ENCODE peak calls at places on chromosomes 12 and 14, in six cellular contexts. R is Peyer's patch, Y is suprapubic skin, G is adrenal gland, P is uterus, B is ovary. I is an unnamed sample.

GRCh38 chr12:7395950-7396349 is 48.0 kb downstream of the CD163L1 start:
- DNase-seq in R (no peak), Y (no peak), G (no peak), P (no peak), B (no peak), I (no peak)

GRCh38 chr12:76866726-76867125 is 12.1 kb downstream of the CSRP2 start:
- DNase-seq in R (no peak), Y (no peak), G (no peak), P (no peak), B (no peak), I (no peak)

GRCh38 chr12:53624453-53624852 is 1.7 kb downstream of the ATF7 start:
- DNase-seq in R (no peak), Y (no peak), G (no peak), P (no peak), B (no peak), I (no peak)

GRCh38 chr12:104877107-104877705 is 80.9 kb downstream of the SLC41A2 start:
- DNase-seq in R (peak; percentile 19), Y (no peak), G (peak; percentile 53), P (peak; percentile 47), B (peak; percentile 44), I (no peak)

GRCh38 chr12:99332936-99333591 is 314.5 kb upstream of the GARIN6 start:
- DNase-seq in R (no peak), Y (no peak), G (no peak), P (no peak), B (no peak), I (no peak)

GRCh38 chr12:3461391-3461790 is 29.6 kb upstream of the PRMT8 start:
- DNase-seq in R (no peak), Y (no peak), G (no peak), P (no peak), B (no peak), I (no peak)

GRCh38 chr12:21694660-21695059 is 37.0 kb upstream of the LDHB start:
- DNase-seq in R (no peak), Y (no peak), G (no peak), P (no peak), B (no peak), I (no peak)

GRCh38 chr14:88227693-88228092 is 95.4 kb downstream of the KCNK10 start:
- DNase-seq in R (no peak), Y (no peak), G (no peak), P (no peak), B (no peak), I (no peak)

GRCh38 chr12:122944588-122944987 is 21.7 kb downstream of the ABCB9 start:
- DNase-seq in R (no peak), Y (peak; percentile 88), G (peak; percentile 60), P (no peak), B (no peak), I (no peak)

GRCh38 chr12:63977441-63977840 is 132.9 kb downstream of the SRGAP1 start:
- DNase-seq in R (no peak), Y (no peak), G (no peak), P (no peak), B (no peak), I (no peak)

GRCh38 chr14:36363704-36364103 is 43.3 kb upstream of the MBIP start:
- DNase-seq in R (no peak), Y (no peak), G (no peak), P (no peak), B (no peak), I (no peak)

GRCh38 chr12:44837114-44837800 is 38.9 kb downstream of the NELL2 start:
- DNase-seq in R (no peak), Y (no peak), G (no peak), P (no peak), B (no peak), I (no peak)

GRCh38 chr12:44839785-44840184 is 36.3 kb downstream of the NELL2 start:
- DNase-seq in R (no peak), Y (no peak), G (no peak), P (no peak), B (no peak), I (no peak)

GRCh38 chr12:44833561-44833960 is 42.6 kb downstream of the NELL2 start:
- DNase-seq in R (no peak), Y (no peak), G (no peak), P (no peak), B (no peak), I (no peak)

DNA sequence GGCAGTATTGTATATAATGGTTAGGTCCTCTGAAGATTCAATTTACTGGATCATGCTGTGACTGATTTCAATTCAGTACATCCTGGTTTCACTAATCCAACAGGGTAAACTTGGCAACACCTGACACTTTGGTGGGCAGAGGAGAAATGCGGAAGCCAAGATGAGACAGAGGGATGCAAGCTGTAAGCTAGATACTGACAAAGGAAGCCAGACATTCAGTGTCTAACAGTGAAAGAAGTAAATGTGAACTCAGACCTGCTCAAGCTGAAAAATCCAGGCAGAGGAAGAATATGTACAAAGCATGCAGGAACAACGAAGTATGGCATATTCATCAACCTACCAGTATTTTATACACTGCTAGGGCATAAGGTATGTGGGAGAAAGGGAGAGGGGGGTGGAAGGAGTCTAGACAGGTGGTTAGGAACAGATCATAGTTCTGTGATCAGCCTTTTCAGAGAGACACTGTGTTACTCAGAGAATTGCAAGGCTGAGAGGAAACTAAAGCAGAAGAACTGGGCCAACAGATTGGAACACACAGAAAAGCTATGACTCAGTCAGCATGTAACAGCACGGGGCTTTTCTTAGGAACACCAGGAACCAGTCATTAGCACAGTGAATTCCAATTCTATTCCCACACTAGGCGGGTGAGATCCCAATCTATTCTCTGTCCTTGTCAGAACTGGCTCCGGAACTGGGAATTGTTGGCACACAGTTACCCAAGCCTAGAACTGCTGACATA is 40.3 kb downstream of the NELL2 start:
- DNase-seq in R (no peak), Y (no peak), G (no peak), P (no peak), B (no peak), I (no peak)
- H3K27ac ChIP-seq in R (peak overlapping the region; percentile 85), Y (peak overlapping the region; percentile 73), G (no peak overlapping the region), P (no peak overlapping the region), B (no peak overlapping the region), I (no peak overlapping the region)

DNA sequence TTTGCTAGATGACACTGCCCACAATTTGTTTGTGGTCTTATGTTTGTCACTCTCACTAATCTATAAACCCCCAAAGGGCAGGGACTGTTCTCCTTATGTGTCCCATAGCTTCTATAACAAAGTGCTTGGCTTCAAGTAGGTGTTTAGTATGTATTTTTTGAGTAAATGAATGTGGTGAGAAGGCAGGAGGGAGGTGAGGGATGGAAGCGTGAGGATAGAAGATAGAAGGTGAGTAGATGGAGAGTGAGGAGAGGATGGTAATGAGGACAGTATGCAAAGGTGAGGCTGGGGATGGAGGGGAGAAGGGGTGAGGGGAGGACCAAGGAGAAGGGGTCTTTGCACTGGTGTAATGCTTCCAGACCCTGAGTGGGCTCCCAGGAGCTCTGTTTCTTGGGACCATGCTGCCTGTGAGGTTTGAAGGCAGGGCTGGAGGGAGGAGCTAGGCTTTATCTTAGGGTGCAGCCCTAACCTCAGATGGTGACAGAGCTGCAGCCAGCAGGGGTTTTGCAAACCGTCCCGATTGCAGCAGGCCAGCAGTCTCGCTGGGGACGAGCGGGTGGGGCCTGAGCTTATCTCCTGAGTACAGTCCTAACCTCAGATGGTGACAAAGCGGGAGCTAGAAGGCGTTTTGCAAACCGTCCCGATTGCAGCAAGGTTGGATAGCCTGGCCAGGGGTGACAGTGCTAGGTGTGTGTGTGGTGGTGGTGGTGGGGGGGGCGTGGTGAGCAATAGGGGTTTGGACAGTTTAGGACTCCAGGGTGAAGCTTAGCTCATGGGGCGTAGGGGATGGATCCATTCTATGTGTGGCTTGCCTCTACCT is 6.5 kb downstream of the CEBPE start:
- DNase-seq in R (no peak), Y (peak; percentile 76), G (no peak), P (no peak), B (no peak), I (no peak)
- TF ChIP-seq POLR2A in R (no peak), Y (no peak), G (no peak), P (no peak), B (no peak), I (no peak)

GRCh38 chr14:91406982-91407381 is 10.6 kb downstream of the CCDC88C start:
- DNase-seq in R (no peak), Y (no peak), G (no peak), P (no peak), B (no peak), I (no peak)

GRCh38 chr14:91403069-91403600 is 14.5 kb downstream of the CCDC88C start:
- DNase-seq in R (no peak), Y (no peak), G (no peak), P (no peak), B (no peak), I (no peak)

GRCh38 chr14:91406451-91406850 is 11.2 kb downstream of the CCDC88C start:
- DNase-seq in R (no peak), Y (no peak), G (no peak), P (no peak), B (no peak), I (no peak)

GRCh38 chr14:91405724-91406435 is 11.7 kb downstream of the CCDC88C start:
- DNase-seq in R (no peak), Y (no peak), G (no peak), P (no peak), B (no peak), I (no peak)

DNA sequence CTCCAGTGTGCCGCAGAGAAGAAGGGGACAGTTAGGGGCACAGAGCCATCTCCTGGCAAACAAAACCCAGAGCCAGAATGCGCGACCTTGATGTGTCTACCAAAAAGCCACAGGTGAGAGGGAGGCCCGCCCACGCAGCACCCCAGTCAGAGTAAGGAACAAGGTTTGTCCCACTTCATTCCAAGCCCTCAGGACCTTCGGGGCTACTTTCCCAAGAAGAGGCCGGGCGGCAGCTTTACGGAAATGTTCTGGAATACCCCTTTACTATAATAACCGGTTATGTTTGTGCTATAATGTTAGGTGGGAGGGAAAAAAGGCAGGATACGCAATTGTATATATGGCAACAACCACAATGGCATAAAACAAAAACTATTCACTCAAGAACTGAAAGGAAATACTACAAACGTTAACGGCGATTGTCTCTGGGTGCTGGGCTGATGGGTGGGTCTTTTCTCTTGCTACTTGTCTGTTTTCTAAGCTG is 12.3 kb downstream of the CCDC88C start:
- DNase-seq in R (peak; percentile 54), Y (no peak), G (no peak), P (no peak), B (no peak), I (no peak)
- H3K4me1 ChIP-seq in R (peaks cover 38% of the 10 kb centered on the region), Y (no peaks in the 10 kb centered on the region), G (no peaks in the 10 kb centered on the region), P (no peaks in the 10 kb centered on the region), B (peaks cover 4% of the 10 kb centered on the region), I (no peaks in the 10 kb centered on the region)

GRCh38 chr14:98507269-98507668 is 764.7 kb downstream of the BCL11B start:
- DNase-seq in R (no peak), Y (no peak), G (no peak), P (no peak), B (no peak), I (no peak)

GRCh38 chr14:98503086-98503815 is 768.7 kb downstream of the BCL11B start:
- DNase-seq in R (no peak), Y (no peak), G (no peak), P (no peak), B (no peak), I (no peak)

GRCh38 chr14:98498019-98498885 is 773.7 kb downstream of the BCL11B start:
- DNase-seq in R (no peak), Y (no peak), G (no peak), P (no peak), B (no peak), I (no peak)

GRCh38 chr14:98501836-98502235 is 770.2 kb downstream of the BCL11B start:
- DNase-seq in R (no peak), Y (no peak), G (no peak), P (no peak), B (no peak), I (no peak)

DNA sequence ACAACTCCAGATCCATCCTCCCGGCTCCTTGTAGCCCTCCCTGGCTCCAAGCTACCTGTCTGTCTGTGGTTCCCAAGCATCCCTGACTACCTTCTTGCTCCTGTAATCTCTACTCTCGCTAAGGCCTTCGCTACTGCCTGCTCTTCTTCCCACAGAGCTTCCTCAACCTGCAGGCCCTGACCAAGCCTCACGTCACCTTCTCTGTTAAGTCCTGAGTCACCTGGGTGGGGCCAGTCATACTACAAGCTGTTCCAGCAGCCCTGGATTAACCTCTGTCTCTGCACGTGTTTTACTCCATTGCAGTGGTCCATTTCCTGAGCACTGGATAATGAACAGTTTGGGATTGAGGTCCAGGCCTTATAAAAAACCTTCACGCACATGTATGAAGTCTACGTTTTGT is 770.7 kb downstream of the BCL11B start:
- DNase-seq in R (no peak), Y (no peak), G (no peak), P (no peak), B (no peak), I (no peak)
- H3K27ac ChIP-seq in R (no peak overlapping the region), Y (peak overlapping the region; percentile 46), G (no peak overlapping the region), P (no peak overlapping the region), B (no peak overlapping the region), I (no peak overlapping the region)

I was measured in right lobe of liver.